ENCODE peak calls at places on chromosome 12, in eight cellular contexts. X is stimulated activated CD4-positive, alpha-beta T cell treated with anti-CD3 and anti-CD28 coated beads, Interleukin-2, amount 100 ng/mL, for 48 hours; U is T47D; Q is substantia nigra; H is ELF-1; R is fibroblast of the conjunctiva; F is colonic mucosa; V is cardiac fibroblast. W is an unnamed sample.

GRCh38 chr12:106773286-106773685 is 1.2 kb upstream of the RIC8B start:
- DNase-seq in X (no peak), U (no peak), Q (no peak), H (peak), R (no peak), F (no peak), V (no peak), W (no peak)

GRCh38 chr12:16573652-16574077 is 32.3 kb downstream of the LMO3 start:
- DNase-seq in X (no peak), U (no peak), Q (no peak), H (peak), R (peak), F (no peak), V (peak), W (no peak)

GRCh38 chr12:132653567-132654290 is 33.4 kb downstream of the POLE start:
- DNase-seq in X (no peak), U (no peak), Q (no peak), H (no peak), R (peak), F (no peak), V (no peak), W (no peak)

GRCh38 chr12:70645494-70646317 is 8.5 kb upstream of the PTPRB start:
- DNase-seq in X (no peak), U (peak), Q (no peak), H (peak), R (peak), F (peak), V (peak), W (peak)

GRCh38 chr12:124852329-124852831 is 11.3 kb downstream of the SCARB1 start:
- DNase-seq in X (no peak), U (no peak), Q (peak), H (no peak), R (no peak), F (peak), V (peak), W (peak)

GRCh38 chr12:66688836-66689439 is 10.1 kb upstream of the GRIP1 start:
- DNase-seq in X (no peak), U (peak), Q (no peak), H (peak), R (no peak), F (peak), V (peak), W (peak)

GRCh38 chr12:28550757-28551381 is 360.6 kb downstream of the CCDC91 start:
- DNase-seq in X (no peak), U (no peak), Q (no peak), H (no peak), R (peak), F (no peak), V (peak), W (no peak)

GRCh38 chr12:127613056-127613455 is 653.9 kb upstream of the TMEM132C start:
- DNase-seq in X (no peak), U (no peak), Q (no peak), H (no peak), R (no peak), F (no peak), V (no peak), W (no peak)

GRCh38 chr12:113906411-113907200 is 59.5 kb downstream of the RBM19 start:
- DNase-seq in X (no peak), U (no peak), Q (no peak), H (no peak), R (no peak), F (no peak), V (no peak), W (no peak)

GRCh38 chr12:452667-453210 is 7.0 kb upstream of the B4GALNT3 start:
- DNase-seq in X (peak), U (no peak), Q (no peak), H (no peak), R (no peak), F (peak), V (no peak), W (peak)

GRCh38 chr12:29714966-29715365 is 68.8 kb downstream of the TMTC1 start:
- DNase-seq in X (no peak), U (no peak), Q (no peak), H (no peak), R (no peak), F (no peak), V (no peak), W (no peak)

GRCh38 chr12:59708059-59708458 is 112.2 kb downstream of the SLC16A7 start:
- DNase-seq in X (no peak), U (no peak), Q (no peak), H (no peak), R (no peak), F (no peak), V (peak), W (no peak)

GRCh38 chr12:48022676-48023385 is 18.6 kb upstream of the COL2A1 start:
- DNase-seq in X (no peak), U (peak), Q (no peak), H (peak), R (no peak), F (no peak), V (no peak), W (no peak)

GRCh38 chr12:95762123-95762785 is 28.3 kb downstream of the NTN4 start:
- DNase-seq in X (no peak), U (peak), Q (no peak), H (no peak), R (no peak), F (no peak), V (no peak), W (no peak)

GRCh38 chr12:12403264-12404248 is 46.7 kb downstream of the BORCS5 start:
- DNase-seq in X (no peak), U (no peak), Q (no peak), H (no peak), R (no peak), F (peak), V (peak), W (no peak)

GRCh38 chr12:47249082-47249481 is 169.3 kb upstream of the AMIGO2 start:
- DNase-seq in X (no peak), U (no peak), Q (no peak), H (no peak), R (no peak), F (no peak), V (no peak), W (no peak)

GRCh38 chr12:67630373-67631088 is 18.0 kb upstream of the DYRK2 start:
- DNase-seq in X (peak), U (no peak), Q (no peak), H (peak), R (no peak), F (peak), V (peak), W (peak)

GRCh38 chr12:123223241-123223668 is 9.7 kb downstream of the MPHOSPH9 start:
- DNase-seq in X (peak), U (no peak), Q (no peak), H (no peak), R (no peak), F (no peak), V (no peak), W (no peak)

GRCh38 chr12:24991209-24992049 is 42.5 kb upstream of the BCAT1 start:
- DNase-seq in X (no peak), U (peak), Q (no peak), H (no peak), R (peak), F (no peak), V (peak), W (no peak)

GRCh38 chr12:56333679-56334489 is at the start of gene PAN2:
- DNase-seq in X (peak), U (peak), Q (peak), H (peak), R (peak), F (peak), V (peak), W (peak)

GRCh38 chr12:101891462-101891971 is 14.1 kb downstream of the DRAM1 start:
- DNase-seq in X (no peak), U (peak), Q (no peak), H (no peak), R (no peak), F (peak), V (peak), W (peak)

GRCh38 chr12:99027491-99027890 is 382.4 kb downstream of the APAF1 start:
- DNase-seq in X (no peak), U (no peak), Q (no peak), H (no peak), R (no peak), F (no peak), V (no peak), W (no peak)

GRCh38 chr12:133058203-133059125 is 21.2 kb downstream of the ZNF84 start:
- DNase-seq in X (no peak), U (peak), Q (no peak), H (no peak), R (no peak), F (no peak), V (peak), W (no peak)

GRCh38 chr12:32489070-32489469 is 89.7 kb downstream of the FGD4 start:
- DNase-seq in X (no peak), U (no peak), Q (no peak), H (no peak), R (peak), F (no peak), V (no peak), W (no peak)